ENCODE peak calls at places on chromosomes 6 and 20, in ten cellular contexts. Y is tibial nerve; A is MM.1S; M is tibial artery; Z is CD8-positive, alpha-beta T cell; K is uterus; P is psoas muscle; S is vagina; N is fibroblast of lung; G is heart right ventricle. X is an unnamed sample.

GRCh38 chr6:20669571-20670314 is 135.5 kb downstream of the CDKAL1 start:
- DNase-seq in Y (no peak), A (no peak), M (no peak), Z (no peak), K (no peak), P (no peak), S (no peak), N (no peak), G (no peak), X (no peak)

GRCh38 chr20:60010689-60011417 is 52.6 kb downstream of the CDH26 start:
- DNase-seq in Y (no peak), A (no peak), M (no peak), Z (no peak), K (no peak), P (no peak), S (peak; percentile 56), N (no peak), G (no peak), X (no peak)

GRCh38 chr20:19249515-19249914 is 37.1 kb downstream of the SLC24A3 start:
- DNase-seq in Y (no peak), A (no peak), M (no peak), Z (no peak), K (peak; percentile 51), P (no peak), S (no peak), N (peak; percentile 22), G (no peak), X (no peak)

GRCh38 chr6:133768656-133769295 is 120.1 kb upstream of the TCF21 start:
- DNase-seq in Y (no peak), A (no peak), M (no peak), Z (no peak), K (peak; percentile 77), P (no peak), S (no peak), N (no peak), G (peak; percentile 14), X (no peak)

GRCh38 chr20:58717278-58718091 is 24.9 kb downstream of the NPEPL1 start:
- DNase-seq in Y (no peak), A (no peak), M (peak; percentile 44), Z (no peak), K (peak; percentile 12), P (peak; percentile 46), S (no peak), N (no peak), G (no peak), X (no peak)

GRCh38 chr6:88631830-88632229 is 331.6 kb downstream of the RNGTT start:
- DNase-seq in Y (no peak), A (no peak), M (no peak), Z (no peak), K (no peak), P (no peak), S (no peak), N (no peak), G (no peak), X (no peak)

GRCh38 chr20:19981091-19981490 is 36.1 kb upstream of the NAA20 start:
- DNase-seq in Y (no peak), A (no peak), M (no peak), Z (no peak), K (no peak), P (no peak), S (no peak), N (peak; percentile 50), G (no peak), X (no peak)

GRCh38 chr6:79524065-79524464 is 13.2 kb downstream of the LCA5 start:
- DNase-seq in Y (no peak), A (no peak), M (no peak), Z (no peak), K (no peak), P (no peak), S (no peak), N (no peak), G (no peak), X (no peak)

DNA sequence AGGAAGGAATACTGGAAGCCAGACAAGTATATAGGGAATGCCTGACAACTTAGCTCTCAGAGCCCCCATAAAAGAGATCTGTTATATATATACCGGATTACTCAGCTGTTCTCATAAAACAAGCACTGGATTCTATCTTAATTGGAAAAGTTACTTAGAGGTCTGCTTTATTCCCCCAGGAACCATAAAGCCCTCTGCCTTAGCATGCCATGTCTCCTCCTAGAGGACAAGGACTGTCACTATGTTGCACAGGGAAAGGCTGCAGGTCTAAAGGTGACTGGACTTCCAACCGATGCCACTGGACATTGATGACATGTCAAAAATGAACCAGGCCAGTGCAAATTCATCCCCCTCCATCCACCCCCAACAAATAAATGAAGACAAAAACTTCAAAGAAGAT is 6.4 kb downstream of the EXOC2 start:
- DNase-seq in Y (no peak), A (no peak), M (no peak), Z (no peak), K (no peak), P (no peak), S (no peak), N (peak; percentile 48), G (no peak), X (peak; percentile 53)
- TF ChIP-seq CTCF in Y (no peak), A (peak; percentile 13), M (no peak), Z (no peak), K (peak; percentile 13), P (peak; percentile 13), S (no peak), N (peak; percentile 36), G (peak; percentile 40), X (peak; percentile 80)

GRCh38 chr6:142856607-142856856 is 88.4 kb downstream of the HIVEP2 start:
- DNase-seq in Y (no peak), A (no peak), M (no peak), Z (peak; percentile 48), K (no peak), P (no peak), S (no peak), N (no peak), G (no peak), X (no peak)
- H3K4me3 ChIP-seq in Y (no peak overlapping the region), A (peak overlapping the region; percentile 45), M (no peak overlapping the region), Z (peak overlapping the region; percentile 48), K (no peak overlapping the region), P (no peak overlapping the region), S (no peak overlapping the region), N (no peak overlapping the region), G (no peak overlapping the region), X (no peak overlapping the region)

DNA sequence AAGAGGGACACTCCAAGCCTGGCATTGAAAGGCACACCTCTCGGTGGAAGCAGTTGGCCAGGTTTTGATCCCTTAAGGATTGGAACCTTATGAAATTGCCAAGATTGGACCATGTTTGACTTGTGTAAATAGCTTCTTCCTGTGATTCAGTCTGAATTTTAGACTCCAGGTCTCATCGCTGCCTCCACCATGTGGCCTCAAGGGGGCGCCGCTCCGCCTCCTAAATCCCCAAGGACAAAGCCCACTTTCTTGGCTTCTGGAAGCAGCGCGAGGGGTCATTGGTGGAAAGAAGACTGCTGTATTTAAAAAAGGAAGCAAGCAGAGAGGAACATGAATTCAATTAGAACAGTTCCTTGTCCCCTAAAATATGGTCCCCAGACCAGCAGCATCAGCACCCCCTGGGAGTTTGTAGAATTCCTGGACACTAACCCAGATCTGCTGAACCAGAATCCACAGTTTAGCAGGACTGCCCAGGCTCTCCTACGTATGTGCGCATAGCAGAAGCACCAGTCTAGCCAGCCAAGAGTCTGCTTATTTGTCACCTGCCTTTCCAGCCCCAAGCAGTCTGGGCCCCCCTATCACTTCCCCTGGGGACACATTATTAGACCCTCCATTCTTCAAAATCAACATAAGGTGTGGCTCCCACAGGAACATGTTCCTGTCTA is 108.5 kb downstream of the LY86 start:
- DNase-seq in Y (no peak), A (no peak), M (no peak), Z (peak; percentile 23), K (no peak), P (peak; percentile 69), S (no peak), N (peak; percentile 78), G (peak; percentile 56), X (peak; percentile 96)
- H3K27ac ChIP-seq in Y (peak overlapping the region; percentile 81), A (no peak overlapping the region), M (no peak overlapping the region), Z (no peak overlapping the region), K (peak overlapping the region; percentile 68), P (no peak overlapping the region), S (peak overlapping the region; percentile 81), N (no peak overlapping the region), G (peak overlapping the region; percentile 79), X (peak overlapping the region; percentile 89)

DNA sequence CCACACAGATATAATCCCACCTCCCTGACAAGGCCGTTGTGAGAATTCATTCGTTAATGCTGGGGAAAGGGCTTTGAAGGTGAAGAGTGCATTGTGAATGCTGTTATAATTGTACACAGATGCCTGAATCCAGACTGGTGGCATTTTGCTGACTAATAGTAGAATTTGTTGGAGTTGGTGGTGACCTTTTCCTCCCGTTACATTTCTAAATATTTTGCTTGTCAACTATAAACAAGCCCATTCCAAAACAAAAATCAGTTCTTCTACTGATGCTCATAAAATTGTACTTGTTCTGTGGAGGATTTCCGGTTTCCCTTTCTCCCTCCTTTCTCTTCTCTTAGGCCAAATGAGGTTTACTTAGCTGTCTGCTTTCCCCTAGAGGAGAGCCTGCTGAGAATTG is 253.1 kb upstream of the SUPT3H start:
- DNase-seq in Y (no peak), A (no peak), M (no peak), Z (no peak), K (no peak), P (no peak), S (no peak), N (peak; percentile 34), G (no peak), X (no peak)
- TF ChIP-seq CTCF in Y (no peak), A (no peak), M (no peak), Z (no peak), K (no peak), P (no peak), S (no peak), N (no peak), G (no peak), X (no peak)

GRCh38 chr20:5842465-5842864 is 92.3 kb downstream of the SHLD1 start:
- DNase-seq in Y (no peak), A (no peak), M (no peak), Z (no peak), K (no peak), P (no peak), S (no peak), N (no peak), G (no peak), X (no peak)

GRCh38 chr20:5848711-5849505 is 98.7 kb downstream of the SHLD1 start:
- DNase-seq in Y (no peak), A (no peak), M (no peak), Z (no peak), K (no peak), P (no peak), S (no peak), N (peak; percentile 70), G (no peak), X (no peak)

GRCh38 chr20:5843054-5843731 is 93.0 kb downstream of the SHLD1 start:
- DNase-seq in Y (no peak), A (no peak), M (no peak), Z (no peak), K (no peak), P (no peak), S (no peak), N (peak; percentile 17), G (no peak), X (no peak)

GRCh38 chr20:5844063-5844681 is 94.0 kb downstream of the SHLD1 start:
- DNase-seq in Y (no peak), A (no peak), M (no peak), Z (peak; percentile 63), K (no peak), P (no peak), S (no peak), N (peak; percentile 33), G (no peak), X (no peak)

GRCh38 chr20:5845686-5846651 is 95.8 kb downstream of the SHLD1 start:
- DNase-seq in Y (no peak), A (peak; percentile 22), M (no peak), Z (no peak), K (no peak), P (no peak), S (no peak), N (peak; percentile 73), G (no peak), X (no peak)
- H3K4me3 ChIP-seq in Y (no peak overlapping the region), A (no peak overlapping the region), M (no peak overlapping the region), Z (no peak overlapping the region), K (no peak overlapping the region), P (no peak overlapping the region), S (peak overlapping the region; percentile 34), N (no peak overlapping the region), G (no peak overlapping the region), X (no peak overlapping the region)

X was measured in WERI-Rb-1.